ENCODE peak calls at places on chromosomes 7 and 10, in ten cellular contexts. E is cardiac fibroblast; P is NCI-H2029 treated with DMSO at 0.1 percent for 48 hours; K is endothelial cell; H is psoas muscle; W is HuH-7; O is activated naive CD4-positive, alpha-beta T cell; M is activated CD4-positive, alpha-beta T cell treated with anti-CD3 and anti-CD28 coated beads, Interleukin-2, amount 50 U/mL, for 48 hours; V is DND-41; A is gastrocnemius medialis. Z is an unnamed sample.

GRCh38 chr10:44393051-44393630 is 8.2 kb upstream of the CXCL12 start:
- DNase-seq in M (no peak), P (no peak), H (no peak), K (no peak), E (no peak), A (no peak), O (no peak), W (no peak), V (no peak), Z (no peak)

GRCh38 chr7:48255046-48255445 is 83.8 kb downstream of the ABCA13 start:
- DNase-seq in W (no peak), P (no peak), E (peak), V (no peak), H (no peak), A (no peak), M (no peak), O (no peak), K (no peak), Z (no peak)

GRCh38 chr10:132690821-132691610 is 94.9 kb downstream of the NKX6-2 start:
- DNase-seq in M (no peak), E (no peak), O (no peak), P (no peak), A (no peak), K (no peak), H (peak), W (no peak), V (no peak), Z (no peak)

GRCh38 chr10:112946649-112947048 is 3.4 kb upstream of the TCF7L2 start:
- DNase-seq in H (no peak), M (no peak), E (no peak), O (no peak), A (no peak), P (no peak), K (no peak), W (no peak), V (no peak), Z (no peak)

GRCh38 chr10:124743188-124744046 is 761 bp downstream of the FAM53B start:
- DNase-seq in P (no peak), E (peak), H (peak), V (peak), W (no peak), K (peak), A (no peak), M (peak), O (no peak), Z (no peak)

GRCh38 chr7:47361746-47362215 is 220.1 kb downstream of the TNS3 start:
- DNase-seq in K (no peak), A (no peak), H (no peak), V (no peak), O (no peak), W (no peak), M (peak), P (peak), E (peak), Z (no peak)

GRCh38 chr7:42091461-42092229 is 145.4 kb downstream of the GLI3 start:
- DNase-seq in O (no peak), W (peak), P (peak), M (no peak), A (no peak), E (no peak), K (peak), H (no peak), V (no peak), Z (no peak)

GRCh38 chr7:28062197-28062988 is 118.2 kb downstream of the JAZF1 start:
- DNase-seq in K (peak), O (no peak), M (peak), A (peak), V (peak), W (peak), H (peak), P (peak), E (peak), Z (no peak)

GRCh38 chr7:130143986-130144618 is 61.1 kb downstream of the TMEM209 start:
- DNase-seq in W (peak), A (no peak), V (no peak), M (no peak), E (no peak), H (no peak), K (peak), O (no peak), P (no peak), Z (no peak)

GRCh38 chr10:26214538-26215461 is 1.8 kb upstream of the GAD2 start:
- DNase-seq in P (no peak), A (no peak), E (no peak), O (no peak), K (no peak), V (peak), M (no peak), H (no peak), W (no peak), Z (no peak)

GRCh38 chr7:21945374-21946227 is at the start of gene CDCA7L:
- DNase-seq in H (peak), M (peak), W (peak), A (no peak), V (no peak), O (peak), E (peak), K (peak), P (peak), Z (no peak)

GRCh38 chr7:68823996-68824780 is 774.1 kb upstream of the AUTS2 start:
- DNase-seq in K (no peak), O (no peak), P (no peak), W (no peak), A (no peak), E (no peak), H (no peak), V (no peak), M (no peak), Z (no peak)

GRCh38 chr7:93178213-93178612 is 30.0 kb upstream of the SAMD9L start:
- DNase-seq in O (no peak), H (no peak), W (peak), V (no peak), A (no peak), M (no peak), P (peak), E (peak), K (no peak), Z (no peak)

GRCh38 chr7:7119668-7120208 is 62.6 kb upstream of the C1GALT1 start:
- DNase-seq in O (no peak), V (no peak), W (no peak), E (no peak), A (no peak), P (peak), H (no peak), M (no peak), K (no peak), Z (no peak)

GRCh38 chr10:5953676-5954075 is 23.7 kb downstream of the IL15RA start:
- DNase-seq in H (no peak), W (no peak), V (no peak), M (no peak), E (no peak), A (no peak), O (no peak), K (no peak), P (no peak), Z (no peak)

GRCh38 chr10:122706467-122706866 is 6.8 kb upstream of the C10orf120 start:
- DNase-seq in E (peak), O (no peak), P (no peak), W (no peak), M (no peak), V (no peak), H (no peak), A (no peak), K (no peak), Z (no peak)

GRCh38 chr10:6920072-6921019 is 340.3 kb upstream of the PRKCQ start:
- DNase-seq in W (peak), H (peak), O (peak), E (peak), P (no peak), A (peak), M (peak), V (peak), K (peak), Z (peak)

GRCh38 chr7:128197586-128197985 is 43.5 kb upstream of the LEP start:
- DNase-seq in H (no peak), O (no peak), W (no peak), P (no peak), A (no peak), V (no peak), M (no peak), E (peak), K (no peak), Z (no peak)

GRCh38 chr7:81285142-81285871 is 366.5 kb upstream of the SEMA3C start:
- DNase-seq in A (no peak), V (no peak), P (no peak), M (no peak), E (peak), K (no peak), O (no peak), H (no peak), W (no peak), Z (no peak)

GRCh38 chr10:65270969-65271368 is 1654.9 kb upstream of the LRRTM3 start:
- DNase-seq in M (no peak), O (no peak), V (no peak), P (no peak), E (no peak), H (no peak), W (no peak), K (no peak), A (no peak), Z (no peak)

Z was measured in hypothalamus.